ENCODE peak calls at places on chromosome 21, in six cellular contexts. S is osteoblast, O is naive B cell, G is cardiac fibroblast, N is lower lobe of right lung, W is neural progenitor cell. T is an unnamed sample.

GRCh38 chr21:15993951-15994350 is 264.2 kb downstream of the USP25 start:
- DNase-seq in S (no peak), O (no peak), G (no peak), N (no peak), W (no peak), T (no peak)

GRCh38 chr21:32795376-32795775 is 23.8 kb upstream of the PAXBP1 start:
- DNase-seq in S (no peak), O (no peak), G (no peak), N (no peak), W (no peak), T (no peak)

GRCh38 chr21:31630062-31630711 is 29.3 kb upstream of the SOD1 start:
- DNase-seq in S (no peak), O (no peak), G (peak), N (no peak), W (no peak), T (no peak)

GRCh38 chr21:35727830-35728229 is 332.5 kb downstream of the SETD4 start:
- DNase-seq in S (no peak), O (no peak), G (no peak), N (no peak), W (no peak), T (no peak)

GRCh38 chr21:43874085-43874785 is 9.2 kb downstream of the AGPAT3 start:
- DNase-seq in S (peak), O (no peak), G (no peak), N (no peak), W (no peak), T (no peak)

GRCh38 chr21:39809936-39810335 is 57.3 kb upstream of the PCP4 start:
- DNase-seq in S (peak), O (no peak), G (no peak), N (no peak), W (no peak), T (no peak)

GRCh38 chr21:25171438-25171837 is 435.8 kb downstream of the MRPL39 start:
- DNase-seq in S (no peak), O (no peak), G (peak), N (no peak), W (no peak), T (no peak)

GRCh38 chr21:28283652-28284490 is 708.8 kb downstream of the LTN1 start:
- DNase-seq in S (peak), O (no peak), G (peak), N (no peak), W (no peak), T (no peak)

GRCh38 chr21:31354604-31355443 is 10.8 kb upstream of the TIAM1 start:
- DNase-seq in S (peak), O (no peak), G (peak), N (no peak), W (no peak), T (peak)

GRCh38 chr21:14581902-14582457 is 35.9 kb upstream of the SAMSN1 start:
- DNase-seq in S (no peak), O (no peak), G (no peak), N (no peak), W (no peak), T (no peak)

T was measured in central memory CD8-positive, alpha-beta T cell.